ENCODE peak calls at places on chromosomes 4 and X, in five cellular contexts. One of them, this sample, is unnamed.

GRCh38 chrX:134693644-134694043 is 35.4 kb upstream of the PLAC1 start:
- DNase-seq in AG09309: no peak
- DNase-seq in cerebellar nuclear complex: no peak
- DNase-seq in stimulated activated CD4-positive, alpha-beta T cell treated with anti-CD3 and anti-CD28 coated beads, Interleukin-2, amount 100 ng/mL, for 24 hours: no peak
- DNase-seq in NCI-H1930: no peak
- DNase-seq in this sample: no peak

GRCh38 chrX:85203461-85203970 is 40.1 kb downstream of the SATL1 start:
- DNase-seq in cerebellar nuclear complex: no peak
- DNase-seq in AG09309: no peak
- DNase-seq in NCI-H1930: no peak
- DNase-seq in stimulated activated CD4-positive, alpha-beta T cell treated with anti-CD3 and anti-CD28 coated beads, Interleukin-2, amount 100 ng/mL, for 24 hours: no peak
- DNase-seq in this sample: no peak

GRCh38 chrX:153871451-153871850 is 14.5 kb downstream of the L1CAM start:
- DNase-seq in cerebellar nuclear complex: no peak
- DNase-seq in NCI-H1930: no peak
- DNase-seq in AG09309: no peak
- DNase-seq in stimulated activated CD4-positive, alpha-beta T cell treated with anti-CD3 and anti-CD28 coated beads, Interleukin-2, amount 100 ng/mL, for 24 hours: no peak
- DNase-seq in this sample: no peak

GRCh38 chr4:96739101-96739500 is 899.2 kb downstream of the PDHA2 start:
- DNase-seq in cerebellar nuclear complex: no peak
- DNase-seq in AG09309: no peak
- DNase-seq in stimulated activated CD4-positive, alpha-beta T cell treated with anti-CD3 and anti-CD28 coated beads, Interleukin-2, amount 100 ng/mL, for 24 hours: no peak
- DNase-seq in NCI-H1930: no peak
- DNase-seq in this sample: no peak

GRCh38 chr4:105657117-105657765 is 51.2 kb downstream of the INTS12 start:
- DNase-seq in cerebellar nuclear complex: no peak
- DNase-seq in AG09309: no peak
- DNase-seq in NCI-H1930: no peak
- DNase-seq in stimulated activated CD4-positive, alpha-beta T cell treated with anti-CD3 and anti-CD28 coated beads, Interleukin-2, amount 100 ng/mL, for 24 hours: no peak
- DNase-seq in this sample: no peak

GRCh38 chrX:72644946-72645345 is 69.2 kb downstream of the PHKA1 start:
- DNase-seq in AG09309: no peak
- DNase-seq in stimulated activated CD4-positive, alpha-beta T cell treated with anti-CD3 and anti-CD28 coated beads, Interleukin-2, amount 100 ng/mL, for 24 hours: no peak
- DNase-seq in NCI-H1930: no peak
- DNase-seq in cerebellar nuclear complex: no peak
- DNase-seq in this sample: no peak

GRCh38 chr4:41256740-41257256 is at the start of gene UCHL1:
- DNase-seq in AG09309: peak; percentile 41
- DNase-seq in stimulated activated CD4-positive, alpha-beta T cell treated with anti-CD3 and anti-CD28 coated beads, Interleukin-2, amount 100 ng/mL, for 24 hours: peak; percentile 18
- DNase-seq in NCI-H1930: peak; percentile 74
- DNase-seq in cerebellar nuclear complex: peak; percentile 80
- DNase-seq in this sample: no peak

GRCh38 chr4:90211174-90211573 is 84.0 kb downstream of the CCSER1 start:
- DNase-seq in NCI-H1930: no peak
- DNase-seq in cerebellar nuclear complex: no peak
- DNase-seq in stimulated activated CD4-positive, alpha-beta T cell treated with anti-CD3 and anti-CD28 coated beads, Interleukin-2, amount 100 ng/mL, for 24 hours: no peak
- DNase-seq in AG09309: no peak
- DNase-seq in this sample: no peak

GRCh38 chrX:85111347-85111746 is 107.7 kb downstream of the APOOL start:
- DNase-seq in NCI-H1930: no peak
- DNase-seq in cerebellar nuclear complex: no peak
- DNase-seq in stimulated activated CD4-positive, alpha-beta T cell treated with anti-CD3 and anti-CD28 coated beads, Interleukin-2, amount 100 ng/mL, for 24 hours: no peak
- DNase-seq in AG09309: no peak
- DNase-seq in this sample: no peak

GRCh38 chr4:53576676-53577372 is 14.5 kb downstream of the LNX1 start:
- DNase-seq in AG09309: peak; percentile 14
- DNase-seq in cerebellar nuclear complex: no peak
- DNase-seq in stimulated activated CD4-positive, alpha-beta T cell treated with anti-CD3 and anti-CD28 coated beads, Interleukin-2, amount 100 ng/mL, for 24 hours: no peak
- DNase-seq in NCI-H1930: no peak
- DNase-seq in this sample: no peak

GRCh38 chr4:163391756-163392155 is 48.1 kb downstream of the NPY5R start:
- DNase-seq in stimulated activated CD4-positive, alpha-beta T cell treated with anti-CD3 and anti-CD28 coated beads, Interleukin-2, amount 100 ng/mL, for 24 hours: no peak
- DNase-seq in cerebellar nuclear complex: no peak
- DNase-seq in AG09309: no peak
- DNase-seq in NCI-H1930: no peak
- DNase-seq in this sample: no peak

GRCh38 chr4:26033389-26033788 is 119.4 kb downstream of the SMIM20 start:
- DNase-seq in NCI-H1930: no peak
- DNase-seq in cerebellar nuclear complex: no peak
- DNase-seq in stimulated activated CD4-positive, alpha-beta T cell treated with anti-CD3 and anti-CD28 coated beads, Interleukin-2, amount 100 ng/mL, for 24 hours: no peak
- DNase-seq in AG09309: no peak
- DNase-seq in this sample: no peak

GRCh38 chr4:107034982-107035710 is 967 bp downstream of the DKK2 start:
- DNase-seq in AG09309: no peak
- DNase-seq in NCI-H1930: no peak
- DNase-seq in cerebellar nuclear complex: no peak
- DNase-seq in stimulated activated CD4-positive, alpha-beta T cell treated with anti-CD3 and anti-CD28 coated beads, Interleukin-2, amount 100 ng/mL, for 24 hours: no peak
- DNase-seq in this sample: no peak

GRCh38 chr4:76639292-76639691 is 204.3 kb downstream of the SHROOM3 start:
- DNase-seq in stimulated activated CD4-positive, alpha-beta T cell treated with anti-CD3 and anti-CD28 coated beads, Interleukin-2, amount 100 ng/mL, for 24 hours: no peak
- DNase-seq in AG09309: no peak
- DNase-seq in cerebellar nuclear complex: no peak
- DNase-seq in NCI-H1930: no peak
- DNase-seq in this sample: no peak

GRCh38 chr4:94452476-94453300 is 946 bp downstream of the PDLIM5 start:
- DNase-seq in NCI-H1930: no peak
- DNase-seq in stimulated activated CD4-positive, alpha-beta T cell treated with anti-CD3 and anti-CD28 coated beads, Interleukin-2, amount 100 ng/mL, for 24 hours: peak; percentile 37
- DNase-seq in AG09309: peak; percentile 41
- DNase-seq in cerebellar nuclear complex: no peak
- DNase-seq in this sample: peak; percentile 9

GRCh38 chr4:80711956-80712355 is 318.6 kb upstream of the BMP3 start:
- DNase-seq in AG09309: no peak
- DNase-seq in NCI-H1930: no peak
- DNase-seq in stimulated activated CD4-positive, alpha-beta T cell treated with anti-CD3 and anti-CD28 coated beads, Interleukin-2, amount 100 ng/mL, for 24 hours: no peak
- DNase-seq in cerebellar nuclear complex: no peak
- DNase-seq in this sample: no peak

This sample was measured in activated T-helper 2 cell treated with anti-CD3 and anti-CD28 coated beads, Interferon-gamma antibody, Interleukin-2, Interleukin-4, amounts not matched to agents 10 μg/mL and 5 μg/mL and 100 μg/mL, durations not matched to agents 14 hours and 24 hours and 36 hours.